ENCODE peak calls at places on chromosome 6, in ten cellular contexts. I, Y, D, V, N, L, W, C, X and K are unnamed samples.

GRCh38 chr6:153167026-153167891 is 36.2 kb upstream of the RGS17 start:
- DNase-seq in I (no peak), Y (peak; percentile 83), D (peak; percentile 90), V (peak; percentile 50), N (peak; percentile 71), L (no peak), W (no peak), C (no peak), X (no peak), K (peak; percentile 84)

GRCh38 chr6:161401910-161402309 is 128.0 kb upstream of the AGPAT4 start:
- DNase-seq in I (no peak), Y (no peak), D (no peak), V (no peak), N (no peak), L (no peak), W (no peak), C (no peak), X (no peak), K (no peak)

GRCh38 chr6:7721654-7722053 is 4.2 kb upstream of the BMP6 start:
- DNase-seq in I (no peak), Y (peak; percentile 66), D (peak; percentile 41), V (peak; percentile 22), N (no peak), L (peak; percentile 24), W (no peak), C (no peak), X (no peak), K (no peak)

GRCh38 chr6:30683137-30683979 is 3.1 kb downstream of the PPP1R18 start:
- DNase-seq in I (no peak), Y (no peak), D (no peak), V (no peak), N (no peak), L (no peak), W (no peak), C (no peak), X (no peak), K (no peak)

GRCh38 chr6:43149260-43149659 is 21.8 kb upstream of the SRF start:
- DNase-seq in I (no peak), Y (peak; percentile 17), D (peak; percentile 50), V (no peak), N (no peak), L (no peak), W (no peak), C (no peak), X (no peak), K (no peak)

GRCh38 chr6:85417336-85417735 is 32.5 kb upstream of the NT5E start:
- DNase-seq in I (no peak), Y (no peak), D (peak; percentile 75), V (no peak), N (no peak), L (no peak), W (no peak), C (no peak), X (no peak), K (no peak)

GRCh38 chr6:129015721-129016120 is 132.8 kb downstream of the LAMA2 start:
- DNase-seq in I (no peak), Y (no peak), D (no peak), V (no peak), N (no peak), L (no peak), W (no peak), C (no peak), X (no peak), K (no peak)

GRCh38 chr6:115708850-115709249 is 351.8 kb downstream of the FRK start:
- DNase-seq in I (no peak), Y (no peak), D (no peak), V (no peak), N (no peak), L (no peak), W (no peak), C (no peak), X (no peak), K (no peak)

GRCh38 chr6:74574794-74575193 is 631.1 kb downstream of the COL12A1 start:
- DNase-seq in I (no peak), Y (peak; percentile 39), D (peak; percentile 58), V (no peak), N (no peak), L (no peak), W (no peak), C (peak; percentile 51), X (peak; percentile 46), K (peak; percentile 36)

GRCh38 chr6:6546318-6547110 is 42.0 kb upstream of the LY86 start:
- DNase-seq in I (no peak), Y (peak; percentile 6), D (peak; percentile 1), V (peak; percentile 6), N (no peak), L (no peak), W (peak; percentile 84), C (peak; percentile 83), X (peak; percentile 79), K (no peak)

GRCh38 chr6:150541587-150541986 is 58.1 kb upstream of the PLEKHG1 start:
- DNase-seq in I (no peak), Y (no peak), D (no peak), V (no peak), N (no peak), L (no peak), W (no peak), C (no peak), X (no peak), K (no peak)

GRCh38 chr6:64696053-64696452 is 1011.0 kb downstream of the EYS start:
- DNase-seq in I (no peak), Y (no peak), D (no peak), V (no peak), N (no peak), L (no peak), W (no peak), C (no peak), X (no peak), K (no peak)
- H3K4me3 ChIP-seq in I (no peak overlapping the region), Y (no peak overlapping the region), D (no peak overlapping the region), V (no peak overlapping the region), N (no peak overlapping the region), L (no peak overlapping the region), W (no peak overlapping the region), C (no peak overlapping the region), X (no peak overlapping the region), K (no peak overlapping the region)

GRCh38 chr6:106419900-106420299 is 59.4 kb downstream of the CRYBG1 start:
- DNase-seq in I (no peak), Y (no peak), D (no peak), V (no peak), N (no peak), L (no peak), W (no peak), C (no peak), X (no peak), K (no peak)

GRCh38 chr6:106426258-106426657 is 65.7 kb downstream of the CRYBG1 start:
- DNase-seq in I (no peak), Y (no peak), D (no peak), V (no peak), N (no peak), L (no peak), W (no peak), C (no peak), X (no peak), K (no peak)

GRCh38 chr6:106421491-106421890 is 61.0 kb downstream of the CRYBG1 start:
- DNase-seq in I (no peak), Y (peak; percentile 44), D (peak; percentile 3), V (no peak), N (no peak), L (no peak), W (no peak), C (no peak), X (no peak), K (peak; percentile 29)

GRCh38 chr6:106422551-106422950 is 62.0 kb downstream of the CRYBG1 start:
- DNase-seq in I (no peak), Y (no peak), D (no peak), V (no peak), N (no peak), L (no peak), W (no peak), C (no peak), X (no peak), K (no peak)

DNA sequence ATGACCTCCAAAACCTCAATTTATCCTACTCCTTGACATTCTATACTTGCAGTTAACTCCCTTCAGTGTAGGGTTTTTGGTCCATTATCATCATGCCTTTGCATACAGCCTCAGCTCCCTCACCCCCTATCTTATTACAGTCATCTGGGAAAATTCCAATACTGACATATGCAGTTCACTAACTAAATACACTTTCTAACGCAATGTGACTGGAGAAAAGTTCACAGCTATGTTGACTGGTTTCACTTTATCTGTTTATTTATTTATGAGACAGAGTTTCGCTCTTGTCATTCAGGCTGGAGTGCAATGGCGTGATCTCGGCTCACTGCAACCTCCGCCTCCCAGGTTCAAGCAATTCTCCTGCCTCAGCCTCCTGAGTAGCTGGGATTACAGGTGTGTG is 64.9 kb downstream of the CRYBG1 start:
- DNase-seq in I (no peak), Y (no peak), D (no peak), V (no peak), N (no peak), L (no peak), W (no peak), C (no peak), X (no peak), K (no peak)
- H3K4me3 ChIP-seq in I (no peak overlapping the region), Y (no peak overlapping the region), D (no peak overlapping the region), V (no peak overlapping the region), N (no peak overlapping the region), L (no peak overlapping the region), W (no peak overlapping the region), C (no peak overlapping the region), X (no peak overlapping the region), K (no peak overlapping the region)

GRCh38 chr6:137214931-137215330 is 4.3 kb downstream of the IFNGR1 start:
- DNase-seq in I (no peak), Y (no peak), D (no peak), V (no peak), N (no peak), L (no peak), W (no peak), C (no peak), X (no peak), K (no peak)

GRCh38 chr6:137213813-137214212 is 5.4 kb downstream of the IFNGR1 start:
- DNase-seq in I (no peak), Y (no peak), D (no peak), V (no peak), N (no peak), L (no peak), W (no peak), C (no peak), X (no peak), K (no peak)

GRCh38 chr6:137210903-137211302 is 8.3 kb downstream of the IFNGR1 start:
- DNase-seq in I (no peak), Y (no peak), D (peak; percentile 14), V (no peak), N (no peak), L (no peak), W (no peak), C (no peak), X (no peak), K (no peak)

GRCh38 chr6:137211910-137212309 is 7.3 kb downstream of the IFNGR1 start:
- DNase-seq in I (no peak), Y (no peak), D (no peak), V (no peak), N (no peak), L (no peak), W (no peak), C (no peak), X (no peak), K (no peak)

GRCh38 chr6:137213331-137213740 is 5.8 kb downstream of the IFNGR1 start:
- DNase-seq in I (no peak), Y (no peak), D (no peak), V (no peak), N (no peak), L (no peak), W (no peak), C (no peak), X (no peak), K (no peak)
- H3K4me3 ChIP-seq in I (no peak overlapping the region), Y (no peak overlapping the region), D (no peak overlapping the region), V (no peak overlapping the region), N (no peak overlapping the region), L (no peak overlapping the region), W (peak overlapping the region; percentile 14), C (peak overlapping the region; percentile 39), X (no peak overlapping the region), K (no peak overlapping the region)

GRCh38 chr6:117548797-117549301 is 53.5 kb downstream of the GOPC start:
- DNase-seq in I (no peak), Y (peak; percentile 75), D (peak; percentile 73), V (no peak), N (no peak), L (no peak), W (no peak), C (no peak), X (no peak), K (no peak)
- H3K4me3 ChIP-seq in I (no peak overlapping the region), Y (peak overlapping the region; percentile 42), D (no peak overlapping the region), V (no peak overlapping the region), N (peak overlapping the region; percentile 42), L (no peak overlapping the region), W (no peak overlapping the region), C (no peak overlapping the region), X (no peak overlapping the region), K (peak overlapping the region; percentile 36)